ENCODE peak calls at places on chromosome 17, in eight cellular contexts. One of them, this sample, is unnamed.
A peak's percentile ranks its signal among the peaks of the same experiment; 100 is the strongest.

GRCh38 chr17:21677911-21678310 is 14.4 kb upstream of the KCNJ18 start:
- DNase-seq in dorsolateral prefrontal cortex: no peak
- DNase-seq in Peyer's patch: no peak
- DNase-seq in heart right ventricle: no peak
- DNase-seq in PC-3: no peak
- DNase-seq in thoracic aorta: no peak
- DNase-seq in PC-9: no peak
- DNase-seq in ascending aorta: no peak
- DNase-seq in this sample: no peak

GRCh38 chr17:48725005-48725293 is 2.0 kb downstream of the PRAC2 start:
- DNase-seq in dorsolateral prefrontal cortex: no peak
- DNase-seq in Peyer's patch: no peak
- DNase-seq in heart right ventricle: no peak
- DNase-seq in PC-3: peak; percentile 57
- DNase-seq in thoracic aorta: no peak
- DNase-seq in PC-9: no peak
- DNase-seq in ascending aorta: no peak
- DNase-seq in this sample: no peak

GRCh38 chr17:80704381-80704819 is 159.8 kb downstream of the RPTOR start:
- DNase-seq in dorsolateral prefrontal cortex: no peak
- DNase-seq in Peyer's patch: no peak
- DNase-seq in heart right ventricle: no peak
- DNase-seq in PC-3: no peak
- DNase-seq in thoracic aorta: no peak
- DNase-seq in PC-9: no peak
- DNase-seq in ascending aorta: no peak
- DNase-seq in this sample: no peak

GRCh38 chr17:70114405-70114804 is 39.4 kb downstream of the KCNJ16 start:
- DNase-seq in dorsolateral prefrontal cortex: no peak
- DNase-seq in Peyer's patch: no peak
- DNase-seq in heart right ventricle: no peak
- DNase-seq in PC-3: no peak
- DNase-seq in thoracic aorta: no peak
- DNase-seq in PC-9: no peak
- DNase-seq in ascending aorta: no peak
- DNase-seq in this sample: no peak

GRCh38 chr17:81429353-81429774 is 34.1 kb downstream of the BAHCC1 start:
- DNase-seq in dorsolateral prefrontal cortex: peak; percentile 83
- DNase-seq in Peyer's patch: no peak
- DNase-seq in heart right ventricle: peak; percentile 78
- DNase-seq in PC-3: peak; percentile 81
- DNase-seq in thoracic aorta: no peak
- DNase-seq in PC-9: peak; percentile 87
- DNase-seq in ascending aorta: no peak
- DNase-seq in this sample: peak; percentile 91

GRCh38 chr17:292016-292415 is 60.6 kb downstream of the RPH3AL start:
- DNase-seq in dorsolateral prefrontal cortex: no peak
- DNase-seq in Peyer's patch: no peak
- DNase-seq in heart right ventricle: no peak
- DNase-seq in PC-3: no peak
- DNase-seq in thoracic aorta: no peak
- DNase-seq in PC-9: no peak
- DNase-seq in ascending aorta: no peak
- DNase-seq in this sample: peak; percentile 13

GRCh38 chr17:1860978-1861377 is 31.2 kb downstream of the RPA1 start:
- DNase-seq in dorsolateral prefrontal cortex: no peak
- DNase-seq in Peyer's patch: no peak
- DNase-seq in heart right ventricle: no peak
- DNase-seq in PC-3: no peak
- DNase-seq in thoracic aorta: no peak
- DNase-seq in PC-9: no peak
- DNase-seq in ascending aorta: no peak
- DNase-seq in this sample: peak; percentile 53

GRCh38 chr17:64212122-64212521 is 50.9 kb downstream of the TEX2 start:
- DNase-seq in dorsolateral prefrontal cortex: no peak
- DNase-seq in Peyer's patch: no peak
- DNase-seq in heart right ventricle: no peak
- DNase-seq in PC-3: no peak
- DNase-seq in thoracic aorta: no peak
- DNase-seq in PC-9: no peak
- DNase-seq in ascending aorta: no peak
- DNase-seq in this sample: no peak

GRCh38 chr17:34616148-34616547 is 36.8 kb downstream of the TMEM132E start:
- DNase-seq in dorsolateral prefrontal cortex: no peak
- DNase-seq in Peyer's patch: no peak
- DNase-seq in heart right ventricle: no peak
- DNase-seq in PC-3: no peak
- DNase-seq in thoracic aorta: no peak
- DNase-seq in PC-9: no peak
- DNase-seq in ascending aorta: no peak
- DNase-seq in this sample: no peak

GRCh38 chr17:38735161-38735997 is 5.2 kb downstream of the CISD3 start:
- DNase-seq in dorsolateral prefrontal cortex: no peak
- DNase-seq in Peyer's patch: peak; percentile 68
- DNase-seq in heart right ventricle: peak; percentile 71
- DNase-seq in PC-3: peak; percentile 21
- DNase-seq in thoracic aorta: no peak
- DNase-seq in PC-9: no peak
- DNase-seq in ascending aorta: no peak
- DNase-seq in this sample: peak; percentile 81

GRCh38 chr17:42342242-42343008 is 45.8 kb downstream of the STAT3 start:
- DNase-seq in dorsolateral prefrontal cortex: no peak
- DNase-seq in Peyer's patch: no peak
- DNase-seq in heart right ventricle: no peak
- DNase-seq in PC-3: no peak
- DNase-seq in thoracic aorta: no peak
- DNase-seq in PC-9: no peak
- DNase-seq in ascending aorta: no peak
- DNase-seq in this sample: no peak

GRCh38 chr17:1767358-1767757 is 5.5 kb downstream of the SERPINF1 start:
- DNase-seq in dorsolateral prefrontal cortex: no peak
- DNase-seq in Peyer's patch: no peak
- DNase-seq in heart right ventricle: no peak
- DNase-seq in PC-3: no peak
- DNase-seq in thoracic aorta: no peak
- DNase-seq in PC-9: no peak
- DNase-seq in ascending aorta: no peak
- DNase-seq in this sample: no peak

GRCh38 chr17:48294989-48295892 is 134.8 kb downstream of the SKAP1 start:
- DNase-seq in dorsolateral prefrontal cortex: no peak
- DNase-seq in Peyer's patch: no peak
- DNase-seq in heart right ventricle: no peak
- DNase-seq in PC-3: peak; percentile 63
- DNase-seq in thoracic aorta: no peak
- DNase-seq in PC-9: no peak
- DNase-seq in ascending aorta: no peak
- DNase-seq in this sample: no peak

GRCh38 chr17:2962729-2963128 is 100.7 kb downstream of the OR1D5 start:
- DNase-seq in dorsolateral prefrontal cortex: no peak
- DNase-seq in Peyer's patch: no peak
- DNase-seq in heart right ventricle: no peak
- DNase-seq in PC-3: no peak
- DNase-seq in thoracic aorta: no peak
- DNase-seq in PC-9: no peak
- DNase-seq in ascending aorta: no peak
- DNase-seq in this sample: no peak

GRCh38 chr17:1947743-1948516 is 77.2 kb downstream of the RTN4RL1 start:
- DNase-seq in dorsolateral prefrontal cortex: no peak
- DNase-seq in Peyer's patch: no peak
- DNase-seq in heart right ventricle: no peak
- DNase-seq in PC-3: no peak
- DNase-seq in thoracic aorta: no peak
- DNase-seq in PC-9: no peak
- DNase-seq in ascending aorta: no peak
- DNase-seq in this sample: no peak

GRCh38 chr17:73255671-73256181 is 6.0 kb downstream of the CPSF4L start:
- DNase-seq in dorsolateral prefrontal cortex: peak; percentile 67
- DNase-seq in Peyer's patch: peak; percentile 32
- DNase-seq in heart right ventricle: peak; percentile 55
- DNase-seq in PC-3: peak; percentile 78
- DNase-seq in thoracic aorta: no peak
- DNase-seq in PC-9: peak; percentile 51
- DNase-seq in ascending aorta: no peak
- DNase-seq in this sample: peak; percentile 77

GRCh38 chr17:21742326-21742725 is 50.0 kb downstream of the KCNJ18 start:
- DNase-seq in dorsolateral prefrontal cortex: no peak
- DNase-seq in Peyer's patch: no peak
- DNase-seq in heart right ventricle: no peak
- DNase-seq in PC-3: no peak
- DNase-seq in thoracic aorta: no peak
- DNase-seq in PC-9: no peak
- DNase-seq in ascending aorta: no peak
- DNase-seq in this sample: no peak

GRCh38 chr17:5788266-5788900 is 204.1 kb upstream of the NLRP1 start:
- DNase-seq in dorsolateral prefrontal cortex: peak; percentile 45
- DNase-seq in Peyer's patch: no peak
- DNase-seq in heart right ventricle: no peak
- DNase-seq in PC-3: peak; percentile 82
- DNase-seq in thoracic aorta: no peak
- DNase-seq in PC-9: no peak
- DNase-seq in ascending aorta: no peak
- DNase-seq in this sample: no peak

GRCh38 chr17:4142107-4142900 is 526 bp downstream of the ZZEF1 start:
- DNase-seq in dorsolateral prefrontal cortex: peak; percentile 54
- DNase-seq in Peyer's patch: peak; percentile 23
- DNase-seq in heart right ventricle: peak; percentile 19
- DNase-seq in PC-3: no peak
- DNase-seq in thoracic aorta: no peak
- DNase-seq in PC-9: no peak
- DNase-seq in ascending aorta: no peak
- DNase-seq in this sample: peak; percentile 42

GRCh38 chr17:52149626-52150025 is 8.9 kb downstream of the CA10 start:
- DNase-seq in dorsolateral prefrontal cortex: no peak
- DNase-seq in Peyer's patch: no peak
- DNase-seq in heart right ventricle: no peak
- DNase-seq in PC-3: no peak
- DNase-seq in thoracic aorta: no peak
- DNase-seq in PC-9: no peak
- DNase-seq in ascending aorta: no peak
- DNase-seq in this sample: no peak

GRCh38 chr17:57691939-57692338 is 53.2 kb downstream of the CCDC182 start:
- DNase-seq in dorsolateral prefrontal cortex: no peak
- DNase-seq in Peyer's patch: no peak
- DNase-seq in heart right ventricle: no peak
- DNase-seq in PC-3: no peak
- DNase-seq in thoracic aorta: no peak
- DNase-seq in PC-9: no peak
- DNase-seq in ascending aorta: no peak
- DNase-seq in this sample: no peak
- H3K27ac ChIP-seq in dorsolateral prefrontal cortex: no peak overlapping the region
- H3K27ac ChIP-seq in Peyer's patch: no peak overlapping the region
- H3K27ac ChIP-seq in heart right ventricle: no peak overlapping the region
- H3K27ac ChIP-seq in PC-3: no peak overlapping the region
- H3K27ac ChIP-seq in thoracic aorta: no peak overlapping the region
- H3K27ac ChIP-seq in PC-9: no peak overlapping the region
- H3K27ac ChIP-seq in ascending aorta: no peak overlapping the region
- H3K27ac ChIP-seq in this sample: no peak overlapping the region

GRCh38 chr17:36950027-36950426 is 1.3 kb downstream of the AATF start:
- DNase-seq in dorsolateral prefrontal cortex: no peak
- DNase-seq in Peyer's patch: no peak
- DNase-seq in heart right ventricle: no peak
- DNase-seq in PC-3: no peak
- DNase-seq in thoracic aorta: no peak
- DNase-seq in PC-9: no peak
- DNase-seq in ascending aorta: no peak
- DNase-seq in this sample: no peak
- H3K4me3 ChIP-seq in dorsolateral prefrontal cortex: peak overlapping the region; percentile 89
- H3K4me3 ChIP-seq in Peyer's patch: peak overlapping the region; percentile 59
- H3K4me3 ChIP-seq in heart right ventricle: peak overlapping the region; percentile 89
- H3K4me3 ChIP-seq in PC-3: peak overlapping the region; percentile 83
- H3K4me3 ChIP-seq in thoracic aorta: peak overlapping the region; percentile 92
- H3K4me3 ChIP-seq in PC-9: peak overlapping the region; percentile 88
- H3K4me3 ChIP-seq in ascending aorta: peak overlapping the region; percentile 78
- H3K4me3 ChIP-seq in this sample: peak overlapping the region; percentile 93

GRCh38 chr17:40664582-40665333 is at the start of gene KRT222:
- DNase-seq in dorsolateral prefrontal cortex: no peak
- DNase-seq in Peyer's patch: no peak
- DNase-seq in heart right ventricle: no peak
- DNase-seq in PC-3: no peak
- DNase-seq in thoracic aorta: no peak
- DNase-seq in PC-9: no peak
- DNase-seq in ascending aorta: no peak
- DNase-seq in this sample: no peak

GRCh38 chr17:40671282-40671681 is 6.3 kb upstream of the KRT222 start:
- DNase-seq in dorsolateral prefrontal cortex: no peak
- DNase-seq in Peyer's patch: no peak
- DNase-seq in heart right ventricle: no peak
- DNase-seq in PC-3: no peak
- DNase-seq in thoracic aorta: no peak
- DNase-seq in PC-9: no peak
- DNase-seq in ascending aorta: no peak
- DNase-seq in this sample: no peak

GRCh38 chr17:40663252-40663651 is 1.7 kb downstream of the KRT222 start:
- DNase-seq in dorsolateral prefrontal cortex: no peak
- DNase-seq in Peyer's patch: no peak
- DNase-seq in heart right ventricle: no peak
- DNase-seq in PC-3: no peak
- DNase-seq in thoracic aorta: no peak
- DNase-seq in PC-9: no peak
- DNase-seq in ascending aorta: no peak
- DNase-seq in this sample: no peak

DNA sequence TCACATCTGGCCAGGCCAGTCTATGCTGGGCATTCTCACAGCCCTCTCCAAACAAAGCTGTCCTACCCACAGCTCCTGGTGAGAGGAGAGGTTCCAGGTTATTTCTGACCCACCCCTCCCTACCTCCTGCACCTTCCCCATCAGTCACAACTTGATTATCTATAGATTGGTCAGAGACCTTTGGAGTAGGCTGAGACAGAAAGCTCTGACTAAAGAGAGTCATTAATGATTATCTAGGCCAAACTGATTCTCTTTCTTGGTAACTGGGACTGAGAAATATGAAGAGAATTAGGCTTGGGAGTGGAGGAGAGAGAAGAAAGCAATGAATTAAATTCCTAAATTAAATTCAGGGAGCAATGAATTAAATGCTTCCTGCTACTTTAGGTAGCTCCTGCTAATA is 1.4 kb upstream of the KRT222 start:
- DNase-seq in dorsolateral prefrontal cortex: no peak
- DNase-seq in Peyer's patch: no peak
- DNase-seq in heart right ventricle: no peak
- DNase-seq in PC-3: no peak
- DNase-seq in thoracic aorta: no peak
- DNase-seq in PC-9: no peak
- DNase-seq in ascending aorta: no peak
- DNase-seq in this sample: no peak
- H3K27ac ChIP-seq in dorsolateral prefrontal cortex: no peak overlapping the region
- H3K27ac ChIP-seq in Peyer's patch: no peak overlapping the region
- H3K27ac ChIP-seq in heart right ventricle: no peak overlapping the region
- H3K27ac ChIP-seq in PC-3: no peak overlapping the region
- H3K27ac ChIP-seq in thoracic aorta: no peak overlapping the region
- H3K27ac ChIP-seq in PC-9: no peak overlapping the region
- H3K27ac ChIP-seq in ascending aorta: no peak overlapping the region
- H3K27ac ChIP-seq in this sample: no peak overlapping the region

DNA sequence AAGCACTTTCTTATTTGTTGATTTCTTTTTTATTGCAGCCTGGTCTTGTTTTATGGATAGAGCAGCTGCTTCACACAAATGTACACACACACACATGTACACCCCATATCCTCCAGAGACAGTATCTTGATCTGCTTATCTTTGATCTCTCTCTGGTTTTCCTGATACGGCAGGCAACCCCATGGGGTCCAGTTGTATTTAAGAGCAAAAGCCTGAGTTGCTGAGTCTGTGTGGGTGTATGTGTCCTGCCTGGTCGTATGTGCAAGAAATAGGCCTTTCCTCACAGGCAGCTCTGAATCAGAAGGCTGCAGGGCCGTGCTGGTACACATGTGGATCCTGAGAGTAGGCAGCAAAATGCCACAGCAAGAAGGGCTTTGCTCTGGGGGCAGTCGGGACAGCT is 14.6 kb upstream of the LGALS9 start:
- DNase-seq in dorsolateral prefrontal cortex: no peak
- DNase-seq in Peyer's patch: no peak
- DNase-seq in heart right ventricle: no peak
- DNase-seq in PC-3: no peak
- DNase-seq in thoracic aorta: no peak
- DNase-seq in PC-9: no peak
- DNase-seq in ascending aorta: no peak
- DNase-seq in this sample: no peak
- H3K4me3 ChIP-seq in dorsolateral prefrontal cortex: no peak overlapping the region
- H3K4me3 ChIP-seq in Peyer's patch: no peak overlapping the region
- H3K4me3 ChIP-seq in heart right ventricle: no peak overlapping the region
- H3K4me3 ChIP-seq in PC-3: no peak overlapping the region
- H3K4me3 ChIP-seq in thoracic aorta: no peak overlapping the region
- H3K4me3 ChIP-seq in PC-9: no peak overlapping the region
- H3K4me3 ChIP-seq in ascending aorta: no peak overlapping the region
- H3K4me3 ChIP-seq in this sample: no peak overlapping the region

This sample was measured in ovary.